ENCODE peak calls at places on chromosomes 4 and X, in eight cellular contexts. L is GDM1; S is RPMI8226; K is effector CD8-positive, alpha-beta T cell; X is EL; U is fibroblast of lung; H is cardiac fibroblast; B is stimulated activated CD4-positive, alpha-beta T cell treated with anti-CD3 and anti-CD28 coated beads, Interleukin-12 subunit alpha, Interleukin-12 subunit beta, amount 100 ng/mL, for 4 hours. C is an unnamed sample.
A peak's percentile ranks its signal among the peaks of the same experiment; 100 is the strongest.

GRCh38 chr4:118154643-118155042 is 120.4 kb downstream of the NDST3 start:
- DNase-seq in H (no peak), S (no peak), B (no peak), U (peak; percentile 36), K (no peak), X (peak; percentile 84), L (no peak), C (no peak)

GRCh38 chrX:124280294-124280902 is 52.1 kb upstream of the TEX13D start:
- DNase-seq in U (peak; percentile 20), S (no peak), B (no peak), L (no peak), X (peak; percentile 0), H (no peak), K (no peak), C (peak; percentile 3)

GRCh38 chr4:8851321-8852117 is 20.1 kb downstream of the HMX1 start:
- DNase-seq in K (no peak), U (no peak), S (no peak), B (no peak), L (no peak), X (no peak), H (no peak), C (no peak)

GRCh38 chr4:102705391-102705935 is 55.3 kb downstream of the MANBA start:
- DNase-seq in S (no peak), K (no peak), L (no peak), H (no peak), B (no peak), U (no peak), X (no peak), C (no peak)

GRCh38 chr4:77959566-77960338 is 97.1 kb downstream of the MRPL1 start:
- DNase-seq in X (peak; percentile 30), L (no peak), H (peak; percentile 81), U (peak; percentile 75), S (peak; percentile 31), K (no peak), B (no peak), C (peak; percentile 67)

GRCh38 chr4:88697588-88698329 is at the start of gene NAP1L5:
- DNase-seq in U (peak; percentile 86), L (peak; percentile 62), X (peak; percentile 66), H (peak; percentile 84), K (peak; percentile 48), S (peak; percentile 37), B (peak; percentile 55), C (peak; percentile 66)

GRCh38 chrX:135345328-135345645 is 36.0 kb downstream of the ETDC start:
- DNase-seq in X (peak; percentile 74), H (peak; percentile 69), L (no peak), K (no peak), B (no peak), U (peak; percentile 62), S (peak; percentile 3), C (peak; percentile 59)

GRCh38 chr4:142549726-142550463 is 296.2 kb downstream of the INPP4B start:
- DNase-seq in B (no peak), L (peak; percentile 50), X (peak; percentile 79), U (peak; percentile 52), K (no peak), H (peak; percentile 64), S (no peak), C (peak; percentile 6)

GRCh38 chr4:166896254-166896653 is 338.0 kb downstream of the SPOCK3 start:
- DNase-seq in U (no peak), X (no peak), S (no peak), H (no peak), K (no peak), B (no peak), L (no peak), C (no peak)

GRCh38 chrX:47748576-47748975 is 88.1 kb upstream of the ZNF81 start:
- DNase-seq in H (peak; percentile 43), B (no peak), X (peak; percentile 2), U (peak; percentile 18), K (no peak), S (no peak), L (no peak), C (no peak)

GRCh38 chr4:156805696-156806095 is 165.9 kb downstream of the PDGFC start:
- DNase-seq in K (no peak), L (no peak), B (no peak), H (no peak), U (no peak), S (no peak), X (no peak), C (peak; percentile 35)

GRCh38 chr4:185599844-185600243 is 64.5 kb upstream of the PDLIM3 start:
- DNase-seq in U (no peak), L (no peak), S (no peak), B (no peak), H (peak; percentile 52), K (no peak), X (no peak), C (no peak)

GRCh38 chr4:1398686-1399507 is 7.3 kb downstream of the NKX1-1 start:
- DNase-seq in K (no peak), B (no peak), X (no peak), L (no peak), H (no peak), S (no peak), U (no peak), C (no peak)

GRCh38 chrX:314049-314448 is 4.5 kb downstream of the GTPBP6 start:
- DNase-seq in B (no peak), S (no peak), L (no peak), U (no peak), K (no peak), H (no peak), X (no peak), C (no peak)

GRCh38 chrX:10404435-10404834 is 215.9 kb downstream of the MID1 start:
- DNase-seq in X (peak; percentile 51), B (no peak), S (no peak), H (peak; percentile 12), U (peak; percentile 59), L (no peak), K (no peak), C (no peak)

GRCh38 chr4:127311924-127312323 is 320.8 kb upstream of the INTU start:
- DNase-seq in H (no peak), B (no peak), L (no peak), K (no peak), X (no peak), S (no peak), U (no peak), C (no peak)

GRCh38 chrX:153970398-153971123 is 1.1 kb downstream of the HCFC1 start:
- DNase-seq in X (peak; percentile 71), U (peak; percentile 90), S (peak; percentile 87), L (no peak), K (peak; percentile 19), H (peak; percentile 79), B (no peak), C (peak; percentile 69)

GRCh38 chr4:38663021-38663800 is 788 bp upstream of the KLF3 start:
- DNase-seq in L (no peak), H (peak; percentile 52), K (peak; percentile 60), U (peak; percentile 87), S (peak; percentile 17), X (no peak), B (no peak), C (no peak)

GRCh38 chrX:8914636-8915035 is 113.5 kb upstream of the FAM9A start:
- DNase-seq in H (no peak), X (no peak), K (no peak), L (no peak), B (no peak), S (no peak), U (no peak), C (peak; percentile 12)